ENCODE peak calls at places on chromosome 19, in ten cellular contexts. I is cardiac muscle cell; J is ascending aorta; V is heart left ventricle; Y is CD4-positive, CD25-positive, alpha-beta regulatory T cell; F is A549; C is mesenchymal stem cell; B is aorta; H is esophagus squamous epithelium; X is effector memory CD4-positive, alpha-beta T cell. E is an unnamed sample.

GRCh38 chr19:48726573-48726972 is 7.0 kb upstream of the MAMSTR start:
- DNase-seq in I (no peak), J (no peak), V (no peak), Y (peak), F (no peak), C (no peak), B (no peak), H (no peak), X (no peak), E (no peak)

GRCh38 chr19:50513746-50514345 is at the start of gene ASPDH:
- DNase-seq in I (no peak), J (no peak), V (peak), Y (no peak), F (no peak), C (no peak), B (no peak), H (no peak), X (no peak), E (no peak)

GRCh38 chr19:1106841-1107654 is 3.3 kb downstream of the GPX4 start:
- DNase-seq in I (peak), J (no peak), V (no peak), Y (no peak), F (no peak), C (peak), B (no peak), H (no peak), X (no peak), E (no peak)

GRCh38 chr19:15173746-15174404 is 26.9 kb downstream of the NOTCH3 start:
- DNase-seq in I (no peak), J (no peak), V (no peak), Y (no peak), F (no peak), C (no peak), B (no peak), H (no peak), X (no peak), E (no peak)

GRCh38 chr19:1513492-1514294 is 874 bp upstream of the ADAMTSL5 start:
- DNase-seq in I (peak), J (no peak), V (peak), Y (peak), F (peak), C (peak), B (no peak), H (no peak), X (peak), E (no peak)

GRCh38 chr19:1355974-1356865 is 27.5 kb upstream of the NDUFS7 start:
- DNase-seq in I (no peak), J (no peak), V (no peak), Y (no peak), F (no peak), C (peak), B (no peak), H (no peak), X (no peak), E (peak)

GRCh38 chr19:56637976-56638555 is 4.9 kb upstream of the SMIM17 start:
- DNase-seq in I (peak), J (no peak), V (peak), Y (no peak), F (peak), C (peak), B (peak), H (no peak), X (no peak), E (peak)

GRCh38 chr19:10289167-10289835 is 451 bp upstream of the ICAM5 start:
- DNase-seq in I (peak), J (no peak), V (no peak), Y (peak), F (no peak), C (peak), B (no peak), H (no peak), X (peak), E (no peak)

GRCh38 chr19:10112037-10112751 is 701 bp downstream of the P2RY11 start:
- DNase-seq in I (no peak), J (no peak), V (no peak), Y (no peak), F (no peak), C (peak), B (no peak), H (no peak), X (peak), E (no peak)

GRCh38 chr19:1849132-1849474 is 820 bp upstream of the REXO1 start:
- DNase-seq in I (no peak), J (no peak), V (no peak), Y (no peak), F (no peak), C (no peak), B (no peak), H (no peak), X (no peak), E (no peak)

GRCh38 chr19:15200575-15201364 is at the start of gene NOTCH3:
- DNase-seq in I (peak), J (no peak), V (no peak), Y (no peak), F (no peak), C (no peak), B (peak), H (no peak), X (no peak), E (no peak)

GRCh38 chr19:11463391-11463790 is 17.5 kb downstream of the ELAVL3 start:
- DNase-seq in I (no peak), J (no peak), V (no peak), Y (peak), F (no peak), C (no peak), B (no peak), H (no peak), X (no peak), E (no peak)

GRCh38 chr19:35636651-35637050 is 4.9 kb upstream of the ETV2 start:
- DNase-seq in I (no peak), J (no peak), V (no peak), Y (no peak), F (no peak), C (no peak), B (no peak), H (no peak), X (no peak), E (no peak)

GRCh38 chr19:1576242-1577089 is 8.3 kb upstream of the MEX3D start:
- DNase-seq in I (no peak), J (no peak), V (no peak), Y (no peak), F (no peak), C (no peak), B (no peak), H (no peak), X (no peak), E (no peak)

GRCh38 chr19:24159707-24160106 is 72.7 kb downstream of the ZNF254 start:
- DNase-seq in I (no peak), J (no peak), V (no peak), Y (no peak), F (no peak), C (no peak), B (no peak), H (no peak), X (no peak), E (no peak)

GRCh38 chr19:35044317-35045117 is 3.0 kb downstream of the HPN start:
- DNase-seq in I (peak), J (no peak), V (no peak), Y (peak), F (peak), C (peak), B (peak), H (no peak), X (peak), E (peak)

GRCh38 chr19:42494321-42494720 is 34.0 kb downstream of the CEACAM1 start:
- DNase-seq in I (no peak), J (no peak), V (no peak), Y (no peak), F (no peak), C (no peak), B (no peak), H (no peak), X (no peak), E (no peak)

GRCh38 chr19:57302020-57302465 is 18.2 kb upstream of the ZNF543 start:
- DNase-seq in I (no peak), J (no peak), V (no peak), Y (no peak), F (no peak), C (peak), B (no peak), H (no peak), X (no peak), E (no peak)

GRCh38 chr19:14350866-14351265 is 30.4 kb upstream of the ADGRE5 start:
- DNase-seq in I (no peak), J (no peak), V (no peak), Y (no peak), F (no peak), C (no peak), B (no peak), H (no peak), X (no peak), E (no peak)

GRCh38 chr19:51123381-51124186 is 1.1 kb upstream of the SIGLEC9 start:
- DNase-seq in I (no peak), J (no peak), V (no peak), Y (peak), F (no peak), C (no peak), B (no peak), H (no peak), X (no peak), E (no peak)

GRCh38 chr19:15672580-15673175 is at the start of gene CYP4F12:
- DNase-seq in I (no peak), J (no peak), V (peak), Y (no peak), F (peak), C (no peak), B (peak), H (peak), X (no peak), E (peak)

GRCh38 chr19:955803-956746 is 28.1 kb upstream of the WDR18 start:
- DNase-seq in I (peak), J (no peak), V (no peak), Y (no peak), F (no peak), C (peak), B (no peak), H (no peak), X (no peak), E (no peak)

GRCh38 chr19:37998801-37999308 is 91.8 kb downstream of the SIPA1L3 start:
- DNase-seq in I (no peak), J (no peak), V (no peak), Y (no peak), F (no peak), C (no peak), B (no peak), H (no peak), X (no peak), E (no peak)

GRCh38 chr19:36215276-36216171 is 618 bp downstream of the ZNF146 start:
- DNase-seq in I (peak), J (no peak), V (no peak), Y (no peak), F (peak), C (peak), B (no peak), H (no peak), X (no peak), E (no peak)

GRCh38 chr19:5692785-5693194 is 2.7 kb downstream of the RPL36 start:
- DNase-seq in I (no peak), J (no peak), V (no peak), Y (no peak), F (no peak), C (peak), B (no peak), H (no peak), X (no peak), E (no peak)

GRCh38 chr19:14804755-14805154 is 26.4 kb upstream of the ADGRE2 start:
- DNase-seq in I (no peak), J (no peak), V (no peak), Y (no peak), F (no peak), C (no peak), B (no peak), H (no peak), X (no peak), E (no peak)

GRCh38 chr19:2221918-2222317 is 14.2 kb downstream of the PLEKHJ1 start:
- DNase-seq in I (peak), J (no peak), V (no peak), Y (no peak), F (no peak), C (no peak), B (no peak), H (no peak), X (no peak), E (no peak)

GRCh38 chr19:32020538-32020937 is 324.9 kb upstream of the ZNF507 start:
- DNase-seq in I (no peak), J (no peak), V (no peak), Y (no peak), F (no peak), C (no peak), B (no peak), H (no peak), X (no peak), E (no peak)

GRCh38 chr19:10286803-10287737 is at the start of gene ICAM4:
- DNase-seq in I (peak), J (no peak), V (peak), Y (no peak), F (no peak), C (peak), B (no peak), H (no peak), X (no peak), E (no peak)

GRCh38 chr19:40754611-40755247 is 3.7 kb downstream of the SNRPA start:
- DNase-seq in I (no peak), J (no peak), V (no peak), Y (peak), F (no peak), C (peak), B (no peak), H (no peak), X (no peak), E (no peak)

GRCh38 chr19:58492265-58492664 is 16.1 kb downstream of the ZNF446 start:
- DNase-seq in I (no peak), J (no peak), V (no peak), Y (no peak), F (no peak), C (no peak), B (no peak), H (no peak), X (no peak), E (no peak)

GRCh38 chr19:2381151-2381822 is 21.2 kb downstream of the TMPRSS9 start:
- DNase-seq in I (peak), J (no peak), V (no peak), Y (no peak), F (no peak), C (peak), B (no peak), H (no peak), X (no peak), E (no peak)

GRCh38 chr19:52943134-52943883 is 19.4 kb downstream of the ZNF816 start:
- DNase-seq in I (no peak), J (no peak), V (no peak), Y (no peak), F (no peak), C (no peak), B (no peak), H (no peak), X (no peak), E (no peak)

GRCh38 chr19:52941941-52942370 is 18.7 kb upstream of the ZNF888 start:
- DNase-seq in I (peak), J (no peak), V (no peak), Y (no peak), F (no peak), C (peak), B (peak), H (no peak), X (no peak), E (peak)

GRCh38 chr19:52942371-52943133 is 19.3 kb upstream of the ZNF888 start:
- DNase-seq in I (peak), J (peak), V (peak), Y (peak), F (no peak), C (peak), B (peak), H (peak), X (peak), E (peak)

GRCh38 chr19:52945652-52946321 is 16.9 kb downstream of the ZNF816 start:
- DNase-seq in I (no peak), J (no peak), V (no peak), Y (no peak), F (no peak), C (no peak), B (no peak), H (no peak), X (no peak), E (peak)

GRCh38 chr19:52943884-52944643 is 18.6 kb downstream of the ZNF816 start:
- DNase-seq in I (no peak), J (no peak), V (no peak), Y (no peak), F (no peak), C (no peak), B (no peak), H (no peak), X (no peak), E (peak)
- H3K27ac ChIP-seq in I (no peak), J (no peak), V (no peak), Y (no peak), F (no peak), C (no peak), B (no peak), H (no peak), X (no peak), E (peak)

GRCh38 chr19:18500820-18501219 is 21.1 kb downstream of the ELL start:
- DNase-seq in I (no peak), J (no peak), V (no peak), Y (no peak), F (no peak), C (no peak), B (peak), H (no peak), X (no peak), E (no peak)
- H3K27ac ChIP-seq in I (no peak), J (peak), V (peak), Y (no peak), F (no peak), C (no peak), B (no peak), H (no peak), X (no peak), E (no peak)

DNA sequence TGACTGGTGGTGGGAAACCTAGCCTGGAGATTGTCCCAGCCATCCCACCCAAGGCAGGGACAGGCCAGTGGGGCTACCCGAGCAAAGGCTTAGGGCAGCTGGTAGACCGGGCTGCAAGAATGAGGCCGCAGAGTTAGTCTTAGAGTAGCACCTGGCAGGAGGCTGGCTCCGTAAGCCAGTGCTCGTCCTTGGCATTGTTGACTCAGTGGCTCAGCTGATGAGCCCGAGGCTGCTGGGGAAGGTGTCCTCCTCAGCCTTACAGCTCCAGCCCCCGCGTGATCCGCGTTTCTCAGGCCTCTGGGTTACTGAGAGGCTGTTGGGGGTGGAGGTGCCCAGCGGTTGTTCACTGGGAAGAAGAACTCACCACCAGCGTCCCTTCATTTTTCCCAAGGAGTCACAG is 24.7 kb downstream of the PPP1R37 start:
- DNase-seq in I (no peak), J (no peak), V (no peak), Y (no peak), F (no peak), C (no peak), B (no peak), H (no peak), X (no peak), E (no peak)
- H3K27ac ChIP-seq in I (peak), J (no peak), V (no peak), Y (no peak), F (no peak), C (no peak), B (no peak), H (no peak), X (no peak), E (no peak)

GRCh38 chr19:4326215-4326836 is 12.3 kb downstream of the STAP2 start:
- DNase-seq in I (no peak), J (no peak), V (no peak), Y (no peak), F (no peak), C (no peak), B (no peak), H (no peak), X (no peak), E (no peak)
- H3K27ac ChIP-seq in I (no peak), J (no peak), V (no peak), Y (no peak), F (no peak), C (no peak), B (no peak), H (no peak), X (no peak), E (no peak)

GRCh38 chr19:43605875-43606568 is 5.9 kb upstream of the SRRM5 start:
- DNase-seq in I (no peak), J (no peak), V (no peak), Y (no peak), F (no peak), C (no peak), B (no peak), H (no peak), X (no peak), E (no peak)
- H3K27ac ChIP-seq in I (no peak), J (no peak), V (no peak), Y (no peak), F (no peak), C (no peak), B (no peak), H (peak), X (no peak), E (peak)

GRCh38 chr19:18502236-18502632 is 19.6 kb downstream of the ELL start:
- DNase-seq in I (no peak), J (no peak), V (no peak), Y (no peak), F (no peak), C (no peak), B (no peak), H (no peak), X (no peak), E (no peak)
- H3K27ac ChIP-seq in I (no peak), J (peak), V (peak), Y (no peak), F (no peak), C (no peak), B (no peak), H (no peak), X (peak), E (no peak)

GRCh38 chr19:47489072-47489914 is 5.3 kb upstream of the KPTN start:
- DNase-seq in I (no peak), J (no peak), V (peak), Y (no peak), F (no peak), C (no peak), B (no peak), H (no peak), X (no peak), E (no peak)

GRCh38 chr19:47491358-47492136 is 7.5 kb upstream of the KPTN start:
- DNase-seq in I (no peak), J (no peak), V (peak), Y (no peak), F (no peak), C (no peak), B (no peak), H (no peak), X (no peak), E (no peak)

GRCh38 chr19:47490031-47490430 is 6.0 kb upstream of the KPTN start:
- DNase-seq in I (no peak), J (no peak), V (peak), Y (no peak), F (no peak), C (no peak), B (no peak), H (no peak), X (no peak), E (no peak)

GRCh38 chr19:47492137-47492533 is 8.1 kb upstream of the KPTN start:
- DNase-seq in I (no peak), J (no peak), V (peak), Y (no peak), F (no peak), C (no peak), B (no peak), H (no peak), X (no peak), E (no peak)

GRCh38 chr19:47490847-47491246 is 6.8 kb upstream of the KPTN start:
- DNase-seq in I (no peak), J (no peak), V (peak), Y (no peak), F (no peak), C (no peak), B (no peak), H (no peak), X (no peak), E (no peak)
- H3K27ac ChIP-seq in I (peak), J (no peak), V (no peak), Y (no peak), F (no peak), C (no peak), B (no peak), H (no peak), X (no peak), E (peak)

E was measured in prostate gland.